ENCODE peak calls at places on chromosomes 13 and 19, in nine cellular contexts. S is activated B cell treated with CpG ODN at 0.5 μM for 24 hours, N is thoracic aorta, E is AG09319, J is neural crest cell, M is bronchial epithelial cell, O is WTC11, K is AG04450, C is cardiac fibroblast. T is an unnamed sample.

GRCh38 chr19:20167020-20167644 is at the start of gene ZNF486:
- DNase-seq in M (peak; percentile 86), O (peak; percentile 98), C (peak; percentile 96), S (peak; percentile 80), N (peak; percentile 97), K (peak; percentile 91), J (peak; percentile 93), E (peak; percentile 92), T (peak; percentile 94)

GRCh38 chr19:19477705-19478383 is 37.5 kb downstream of the TSSK6 start:
- DNase-seq in C (no peak), S (no peak), O (no peak), N (no peak), J (no peak), K (no peak), M (no peak), E (no peak), T (no peak)

GRCh38 chr19:36373638-36374156 is 5.3 kb downstream of the ZFP14 start:
- DNase-seq in J (no peak), M (no peak), S (no peak), O (no peak), N (no peak), E (no peak), C (no peak), K (no peak), T (no peak)

GRCh38 chr13:27967203-27967735 is 1.8 kb downstream of the CDX2 start:
- DNase-seq in C (no peak), N (no peak), J (no peak), M (no peak), E (no peak), S (no peak), O (no peak), K (no peak), T (no peak)

GRCh38 chr19:10521461-10522216 is 4.4 kb upstream of the S1PR5 start:
- DNase-seq in K (no peak), E (no peak), N (no peak), S (no peak), M (no peak), O (no peak), C (no peak), J (no peak), T (no peak)

GRCh38 chr13:106567421-106568224 is at the start of gene ARGLU1:
- DNase-seq in M (peak; percentile 76), S (peak; percentile 97), K (peak; percentile 79), J (peak; percentile 97), E (peak; percentile 64), C (no peak), N (peak; percentile 43), O (peak; percentile 95), T (peak; percentile 98)

GRCh38 chr19:42441047-42441440 is 1.7 kb downstream of the CXCL17 start:
- DNase-seq in K (no peak), J (no peak), E (no peak), C (no peak), M (peak; percentile 53), N (no peak), O (no peak), S (no peak), T (no peak)

GRCh38 chr19:6744381-6745288 is 5.2 kb downstream of the TRIP10 start:
- DNase-seq in N (no peak), C (peak; percentile 92), S (no peak), E (peak; percentile 68), M (peak; percentile 77), J (no peak), O (no peak), K (peak; percentile 52), T (peak; percentile 89)

GRCh38 chr13:47865883-47866282 is 135.2 kb downstream of the SUCLA2 start:
- DNase-seq in N (no peak), J (no peak), K (no peak), O (no peak), S (no peak), E (no peak), M (no peak), C (no peak), T (no peak)

GRCh38 chr19:6459356-6460098 is at the start of gene SLC25A23:
- DNase-seq in K (peak; percentile 36), S (peak; percentile 63), N (no peak), M (peak; percentile 47), C (peak; percentile 85), E (peak; percentile 32), J (peak; percentile 68), O (peak; percentile 79), T (peak; percentile 82)

GRCh38 chr13:38173403-38173802 is 176.2 kb upstream of the UFM1 start:
- DNase-seq in M (no peak), J (no peak), E (no peak), O (no peak), C (no peak), K (no peak), N (no peak), S (no peak), T (no peak)

GRCh38 chr19:18910801-18911436 is 8.3 kb downstream of the COPE start:
- DNase-seq in J (no peak), C (no peak), S (no peak), O (no peak), E (no peak), K (no peak), N (no peak), M (no peak), T (no peak)

GRCh38 chr13:36344886-36345437 is 1.2 kb downstream of the SPART start:
- DNase-seq in N (no peak), K (no peak), M (no peak), O (no peak), C (peak; percentile 33), E (no peak), S (no peak), J (no peak), T (no peak)

GRCh38 chr13:61765181-61765742 is 349.6 kb upstream of the PCDH20 start:
- DNase-seq in O (no peak), C (no peak), N (no peak), K (no peak), E (no peak), S (no peak), M (no peak), J (no peak), T (no peak)

GRCh38 chr13:112510002-112510780 is 77.8 kb downstream of the TUBGCP3 start:
- DNase-seq in C (peak; percentile 66), K (peak; percentile 23), J (peak; percentile 33), S (no peak), N (no peak), O (peak; percentile 53), E (peak; percentile 19), M (peak; percentile 69), T (no peak)

GRCh38 chr13:24221007-24221406 is 60.5 kb downstream of the SPATA13 start:
- DNase-seq in C (no peak), J (no peak), O (no peak), N (no peak), K (no peak), S (no peak), E (no peak), M (peak; percentile 45), T (no peak)

GRCh38 chr13:46492946-46493345 is 60.0 kb upstream of the LRCH1 start:
- DNase-seq in K (no peak), E (no peak), O (no peak), J (peak; percentile 31), S (no peak), C (peak; percentile 74), N (no peak), M (peak; percentile 30), T (no peak)

GRCh38 chr19:40533508-40533907 is 43.2 kb upstream of the SHKBP1 start:
- DNase-seq in N (no peak), S (no peak), O (no peak), E (no peak), C (no peak), J (no peak), K (no peak), M (no peak), T (no peak)
- TF ChIP-seq CTCF in N (no peak), S (no peak), O (no peak), E (no peak), C (peak; percentile 42), J (no peak), K (peak; percentile 42), M (peak; percentile 37), T (no peak)

GRCh38 chr19:16495982-16496612 is at the start of the genes C19orf44 and CALR3:
- DNase-seq in M (peak; percentile 94), J (peak; percentile 95), E (peak; percentile 93), S (peak; percentile 94), C (peak; percentile 99), K (peak; percentile 96), O (peak; percentile 98), N (peak; percentile 97), T (peak; percentile 94)
- TF ChIP-seq CTCF in M (no peak), J (peak; percentile 21), E (no peak), S (no peak), C (no peak), K (no peak), O (no peak), N (peak; percentile 32), T (no peak)

DNA sequence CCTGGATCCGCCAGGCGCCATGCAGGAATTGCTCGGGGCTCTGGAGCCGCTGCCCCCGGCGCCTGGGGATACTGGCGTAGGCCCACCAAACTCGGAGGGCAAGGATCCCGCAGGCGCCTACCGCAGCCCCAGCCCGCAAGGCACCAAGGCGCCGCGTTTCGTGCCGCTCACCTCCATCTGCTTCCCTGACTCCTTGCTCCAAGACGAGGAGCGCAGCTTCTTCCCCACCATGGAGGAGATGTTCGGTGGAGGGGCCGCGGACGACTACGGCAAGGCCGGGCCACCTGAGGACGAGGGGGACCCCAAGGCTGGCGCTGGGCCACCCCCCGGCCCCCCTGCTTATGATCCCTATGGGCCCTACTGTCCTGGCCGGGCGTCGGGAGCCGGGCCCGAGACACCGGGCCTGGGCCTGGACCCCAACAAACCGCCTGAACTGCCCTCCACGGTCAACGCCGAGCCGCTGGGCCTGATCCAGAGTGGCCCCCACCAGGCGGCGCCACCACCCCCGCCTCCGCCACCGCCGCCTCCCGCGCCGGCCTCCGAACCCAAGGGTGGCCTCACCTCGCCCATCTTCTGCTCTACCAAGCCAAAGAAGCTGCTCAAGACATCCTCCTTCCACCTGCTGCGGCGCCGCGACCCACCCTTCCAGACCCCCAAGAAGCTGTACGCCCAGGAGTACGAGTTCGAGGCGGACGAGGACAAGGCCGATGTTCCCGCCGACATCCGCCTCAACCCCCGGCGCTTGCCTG is 6.1 kb downstream of the PRR12 start:
- DNase-seq in K (no peak), O (no peak), N (no peak), E (no peak), S (no peak), J (no peak), M (no peak), C (no peak), T (no peak)
- TF ChIP-seq CTCF in K (no peak), O (no peak), N (no peak), E (no peak), S (no peak), J (no peak), M (no peak), C (no peak), T (no peak)

DNA sequence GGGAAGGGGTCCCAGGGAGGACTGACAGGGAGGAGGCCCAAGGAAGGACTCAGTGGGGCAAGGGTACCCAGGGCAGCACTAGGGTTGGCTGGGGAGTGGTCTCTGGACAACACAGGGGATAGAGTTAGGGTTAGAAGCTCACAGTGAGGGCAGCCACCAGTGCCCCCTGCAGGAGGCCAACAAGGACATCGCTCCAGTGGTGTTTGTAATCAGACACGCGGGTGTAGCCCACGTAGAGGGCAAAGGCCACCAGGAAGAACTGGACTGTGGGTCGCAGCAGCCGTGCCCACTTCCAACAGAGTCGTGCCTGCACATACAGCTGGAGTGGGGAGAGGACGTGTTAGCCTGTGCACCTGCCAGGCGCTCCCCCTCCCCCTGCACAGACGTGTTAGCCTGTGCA is 9.2 kb downstream of the PLPP2 start:
- DNase-seq in N (no peak), K (no peak), C (no peak), J (no peak), S (no peak), O (no peak), E (no peak), M (no peak), T (no peak)
- TF ChIP-seq CTCF in N (no peak), K (no peak), C (no peak), J (no peak), S (no peak), O (no peak), E (no peak), M (peak; percentile 12), T (no peak)